ENCODE peak calls at places on chromosome 5, in ten cellular contexts. A, S, F, X, O, D, H, L, Z and W are unnamed samples. For H3K27me3, the result is how much of the 10 kb centered on the place peaks cover.

GRCh38 chr5:178392998-178393397 is 160.4 kb upstream of the PHYKPL start:
- DNase-seq in L (no peak), F (no peak), O (peak), X (no peak), D (no peak), S (no peak), Z (no peak), A (peak), H (no peak), W (no peak)

GRCh38 chr5:63128018-63128417 is 549.4 kb downstream of the LRRC70 start:
- DNase-seq in F (no peak), H (no peak), L (no peak), O (no peak), Z (no peak), S (no peak), D (no peak), A (no peak), X (no peak), W (no peak)

GRCh38 chr5:60196382-60197113 is 303.0 kb upstream of the PDE4D start:
- DNase-seq in S (peak), F (no peak), L (no peak), A (no peak), H (peak), D (peak), Z (peak), O (peak), X (no peak), W (peak)

GRCh38 chr5:80059354-80059980 is 24.3 kb downstream of the THBS4 start:
- DNase-seq in A (no peak), H (no peak), O (no peak), Z (no peak), S (no peak), X (no peak), F (no peak), D (no peak), L (no peak), W (no peak)

GRCh38 chr5:80998590-80998979 is 38.4 kb downstream of the RASGRF2 start:
- DNase-seq in O (no peak), S (no peak), Z (no peak), X (no peak), D (no peak), L (no peak), A (no peak), F (no peak), H (no peak), W (no peak)

GRCh38 chr5:56737002-56737621 is 78.2 kb upstream of the MAP3K1 start:
- DNase-seq in Z (no peak), O (no peak), S (peak), F (no peak), D (peak), H (no peak), A (no peak), L (no peak), X (no peak), W (peak)

GRCh38 chr5:170389250-170389902 is at the start of gene KCNMB1:
- DNase-seq in Z (no peak), X (no peak), S (no peak), D (no peak), H (no peak), L (no peak), F (no peak), O (peak), A (no peak), W (no peak)

GRCh38 chr5:82004511-82004910 is 32.7 kb downstream of the ATG10 start:
- DNase-seq in F (no peak), D (peak), X (no peak), O (no peak), H (no peak), Z (no peak), S (peak), L (no peak), A (no peak), W (peak)

GRCh38 chr5:8685704-8686103 is 816.8 kb downstream of the MTRR start:
- DNase-seq in L (no peak), H (no peak), D (no peak), Z (peak), S (no peak), O (no peak), A (no peak), X (no peak), F (no peak), W (no peak)

GRCh38 chr5:121762416-121762815 is 89.3 kb upstream of the FTMT start:
- DNase-seq in L (no peak), O (no peak), F (no peak), Z (no peak), S (no peak), X (no peak), D (no peak), A (no peak), H (no peak), W (no peak)

GRCh38 chr5:61906820-61907219 is 399.2 kb upstream of the KIF2A start:
- DNase-seq in D (no peak), X (no peak), O (no peak), L (no peak), Z (no peak), H (no peak), A (no peak), S (no peak), F (no peak), W (no peak)

GRCh38 chr5:43305948-43306563 is 7.2 kb downstream of the HMGCS1 start:
- DNase-seq in A (no peak), D (peak), X (peak), H (no peak), L (no peak), O (no peak), Z (no peak), S (peak), F (peak), W (peak)

GRCh38 chr5:20972419-20972925 is 984.5 kb upstream of the CDH18 start:
- DNase-seq in A (no peak), X (peak), Z (peak), S (peak), D (peak), L (peak), H (peak), F (peak), O (peak), W (peak)

GRCh38 chr5:27171696-27172362 is 133.4 kb upstream of the CDH9 start:
- DNase-seq in S (no peak), O (no peak), F (no peak), A (no peak), Z (no peak), X (no peak), H (no peak), L (no peak), D (no peak), W (no peak)

DNA sequence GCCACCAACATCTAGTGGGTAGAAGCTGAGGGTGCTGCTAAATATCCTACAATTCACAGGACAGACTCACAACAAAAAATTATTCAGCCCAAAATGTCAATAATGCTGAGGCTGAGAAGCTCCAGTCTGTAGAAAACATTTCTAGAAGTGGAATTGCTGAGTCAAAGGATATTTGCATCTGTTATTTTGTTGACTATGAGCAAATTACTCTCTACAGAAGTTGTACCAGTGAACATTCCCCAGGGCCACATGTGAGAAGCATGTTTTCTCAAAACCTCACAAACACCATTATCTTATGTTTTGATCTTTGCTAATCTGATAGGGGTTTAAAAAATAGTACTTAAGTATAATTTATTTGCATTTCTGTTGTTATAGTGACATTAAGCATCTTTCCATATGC is 15.4 kb downstream of the ITK start:
- DNase-seq in D (no peak), O (no peak), L (no peak), S (no peak), F (no peak), X (peak), H (no peak), A (no peak), Z (no peak), W (no peak)
- H3K4me3 ChIP-seq in D (no peak), O (no peak), L (no peak), S (no peak), F (no peak), X (no peak), H (no peak), A (no peak), Z (no peak), W (no peak)

DNA sequence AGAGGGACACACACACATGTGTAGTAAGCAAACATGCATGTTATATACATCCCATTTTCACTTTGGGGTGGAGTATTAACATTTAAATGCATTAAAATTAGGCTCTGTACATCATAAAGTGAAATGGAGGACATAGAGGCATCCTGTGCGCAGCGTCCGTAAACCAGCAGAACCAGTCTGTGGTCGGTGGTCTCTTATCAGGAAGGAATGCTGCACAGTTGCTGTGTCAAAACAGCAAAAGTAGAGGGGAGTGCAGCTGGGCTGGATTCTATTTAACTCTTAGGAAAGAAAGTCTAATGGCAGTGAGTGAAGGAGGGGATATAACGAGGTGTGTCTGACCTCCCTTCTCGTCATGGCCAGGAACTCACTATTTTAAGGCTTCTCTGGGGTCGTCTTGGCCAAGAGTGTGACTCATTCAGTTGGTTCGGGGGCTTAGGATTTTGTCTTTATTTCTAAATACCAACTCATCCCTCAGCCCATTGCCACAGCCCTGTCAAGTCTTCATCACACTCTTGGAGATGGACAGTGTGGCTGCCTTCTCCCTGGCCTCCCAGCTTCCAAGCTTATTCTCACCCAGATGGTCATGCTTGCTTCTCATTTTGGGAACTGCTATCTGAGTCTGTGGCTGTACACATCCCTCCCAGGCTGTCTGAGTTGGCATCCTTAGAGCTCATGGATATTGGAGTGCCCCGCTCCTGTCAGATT is 20.1 kb upstream of the CXCL14 start:
- DNase-seq in X (no peak), A (no peak), S (no peak), H (no peak), D (no peak), F (no peak), Z (no peak), O (no peak), L (peak), W (no peak)
- TF ChIP-seq CTCF in X (no peak), A (no peak), S (no peak), H (no peak), D (no peak), F (no peak), Z (no peak), O (no peak), L (no peak), W (no peak)

DNA sequence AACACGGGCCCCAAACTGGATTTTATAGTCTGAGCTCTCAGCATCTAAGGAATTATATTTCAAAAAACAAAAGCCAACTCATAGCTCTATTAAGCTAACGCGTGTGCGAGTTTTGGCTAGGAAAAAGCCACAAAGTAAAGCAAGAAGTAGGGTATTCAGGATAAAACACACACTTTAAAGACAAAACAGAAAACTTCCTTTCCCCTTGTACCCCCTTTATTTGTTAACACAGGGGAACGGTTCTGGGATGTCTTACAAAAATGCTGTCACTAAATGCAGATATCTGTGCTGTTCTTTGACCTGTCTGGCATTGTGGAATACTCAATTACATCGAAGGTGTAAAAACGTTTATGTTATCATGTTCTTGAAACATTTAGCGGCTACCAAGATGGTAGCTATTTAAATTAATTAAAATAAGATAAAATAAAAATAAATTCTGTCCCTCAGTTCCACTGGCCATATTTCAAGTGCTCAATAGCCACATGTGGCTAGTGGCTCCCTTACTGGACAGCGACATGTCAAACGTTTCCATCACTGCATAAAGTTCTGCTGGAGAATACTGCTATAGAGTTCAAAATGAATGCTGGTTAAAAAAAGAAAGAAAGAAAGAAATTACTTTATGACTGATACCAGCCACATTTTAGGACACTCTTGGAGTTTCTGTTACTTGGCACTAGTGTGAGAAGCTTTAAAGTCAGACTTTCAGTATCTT is 7.2 kb upstream of the MEF2C start:
- DNase-seq in F (no peak), Z (no peak), A (no peak), X (peak), D (no peak), S (no peak), H (no peak), L (no peak), O (no peak), W (no peak)
- H3K27me3 ChIP-seq in F (under half), Z (half or more), A (under half), X (under half), D (under half), S (under half), H (under half), L (under half), O (under half), W (under half)

GRCh38 chr5:107783551-107783950 is 112.8 kb upstream of the EFNA5 start:
- DNase-seq in Z (no peak), D (no peak), L (no peak), A (no peak), X (no peak), F (no peak), H (no peak), S (peak), O (no peak), W (no peak)
- H3K4me3 ChIP-seq in Z (no peak), D (no peak), L (no peak), A (no peak), X (no peak), F (no peak), H (no peak), S (no peak), O (no peak), W (no peak)

GRCh38 chr5:111685969-111686368 is 71.0 kb downstream of the NREP start:
- DNase-seq in L (no peak), X (no peak), F (peak), D (no peak), S (no peak), O (no peak), Z (peak), A (no peak), H (no peak), W (no peak)
- TF ChIP-seq CTCF in L (peak), X (peak), F (peak), D (peak), S (no peak), O (no peak), Z (peak), A (no peak), H (peak), W (peak)

DNA sequence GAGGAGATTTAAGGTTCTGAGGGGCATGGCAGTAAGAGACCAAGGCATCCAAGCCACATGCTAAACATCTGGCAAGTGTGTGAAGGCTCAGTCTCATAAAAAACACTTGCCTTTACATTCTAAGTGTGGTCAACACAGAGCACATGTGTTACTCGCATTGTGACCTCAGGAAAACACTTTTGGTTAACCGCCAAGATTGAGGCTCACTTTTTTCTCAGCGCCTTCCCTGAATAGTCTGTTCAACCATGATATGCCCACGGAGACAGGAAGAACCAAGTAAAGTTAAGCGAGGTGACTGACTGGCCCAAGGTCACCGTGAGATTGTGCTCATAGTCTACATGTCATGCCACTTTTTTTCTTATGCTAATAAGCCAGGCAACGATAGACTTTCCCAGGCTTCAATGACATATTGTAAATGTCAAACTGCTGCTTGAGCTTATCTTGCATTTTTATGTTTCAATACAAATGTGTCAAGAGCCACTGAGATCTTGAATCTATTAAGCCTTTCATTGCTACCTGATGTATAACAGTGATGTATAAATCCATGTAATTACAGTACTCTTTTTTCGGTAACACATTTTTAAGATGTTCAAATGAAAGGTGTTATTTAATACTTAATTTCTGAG is 21.1 kb upstream of the IL9 start:
- DNase-seq in F (no peak), H (no peak), Z (no peak), S (no peak), X (peak), A (no peak), O (no peak), L (no peak), D (no peak), W (no peak)
- H3K27me3 ChIP-seq in F (under half), H (under half), Z (half or more), S (under half), X (under half), A (under half), O (under half), L (under half), D (under half), W (under half)

GRCh38 chr5:54649041-54649504 is 131.5 kb downstream of the SNX18 start:
- DNase-seq in S (no peak), L (no peak), D (no peak), H (no peak), A (no peak), O (no peak), X (no peak), Z (no peak), F (no peak), W (no peak)

GRCh38 chr5:54643679-54644078 is 126.1 kb downstream of the SNX18 start:
- DNase-seq in Z (no peak), H (peak), A (no peak), D (peak), L (no peak), S (peak), F (no peak), O (no peak), X (no peak), W (peak)

GRCh38 chr5:54644226-54644625 is 126.7 kb downstream of the SNX18 start:
- DNase-seq in F (no peak), D (peak), A (no peak), H (peak), O (no peak), Z (no peak), S (peak), L (no peak), X (no peak), W (peak)

GRCh38 chr5:54646285-54647101 is 128.9 kb downstream of the SNX18 start:
- DNase-seq in L (peak), H (peak), X (peak), F (no peak), S (peak), O (peak), Z (peak), D (peak), A (peak), W (peak)

DNA sequence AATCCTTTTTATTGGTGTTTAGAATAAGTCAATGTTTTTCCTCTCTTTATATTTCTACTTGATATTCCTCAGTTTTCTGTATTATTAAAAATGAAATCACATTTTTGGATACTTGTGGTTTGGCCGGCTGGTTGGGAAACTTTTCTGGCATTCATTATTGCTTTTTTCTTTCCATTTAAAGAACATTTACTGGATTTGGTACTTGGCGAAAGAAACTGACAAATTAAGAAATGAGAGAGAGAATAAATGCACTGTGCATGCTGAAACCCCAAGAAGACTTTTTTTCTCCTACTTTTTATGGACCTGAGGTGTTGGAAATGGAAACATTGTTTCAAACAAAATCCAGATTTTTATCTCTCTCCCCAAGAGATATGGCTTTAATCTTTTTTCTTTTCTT is 128.3 kb downstream of the SNX18 start:
- DNase-seq in D (no peak), Z (no peak), H (no peak), F (no peak), X (peak), S (no peak), L (no peak), A (no peak), O (no peak), W (no peak)
- H3K4me3 ChIP-seq in D (no peak), Z (no peak), H (no peak), F (no peak), X (peak), S (no peak), L (no peak), A (no peak), O (no peak), W (no peak)